ENCODE peak calls at places on chromosomes 1 and 21, in seven cellular contexts. L, E, F, D, W, N and P are unnamed samples.

GRCh38 chr1:215132156-215132555 is 49.6 kb downstream of the KCNK2 start:
- DNase-seq in L (no peak), F (no peak), D (no peak), N (no peak), W (peak), E (no peak), P (no peak)

GRCh38 chr1:202589190-202589680 is 121.0 kb downstream of the SYT2 start:
- DNase-seq in F (peak), W (peak), L (peak), N (no peak), D (peak), E (peak), P (no peak)

GRCh38 chr1:12478612-12478985 is 139.4 kb downstream of the DHRS3 start:
- DNase-seq in F (no peak), N (no peak), D (no peak), L (no peak), E (no peak), W (no peak), P (peak)

GRCh38 chr1:80640978-80641377 is 1159.8 kb upstream of the ADGRL2 start:
- DNase-seq in W (no peak), D (no peak), N (no peak), F (no peak), L (peak), E (no peak), P (no peak)

GRCh38 chr21:44462090-44462833 is 7.0 kb downstream of the LRRC3 start:
- DNase-seq in D (no peak), L (no peak), W (no peak), F (no peak), E (no peak), N (no peak), P (no peak)

GRCh38 chr1:92484472-92485373 is 2.0 kb downstream of the GFI1 start:
- DNase-seq in W (no peak), D (peak), L (peak), N (no peak), F (peak), E (peak), P (peak)

GRCh38 chr1:59136541-59137335 is 160.2 kb upstream of the FGGY start:
- DNase-seq in L (no peak), N (no peak), F (no peak), E (no peak), D (no peak), W (no peak), P (no peak)

GRCh38 chr1:218967836-218968235 is 205.8 kb upstream of the LYPLAL1 start:
- DNase-seq in D (no peak), N (no peak), W (peak), E (no peak), F (peak), L (no peak), P (no peak)

GRCh38 chr1:234955107-234955731 is 173.4 kb downstream of the TOMM20 start:
- DNase-seq in E (peak), N (no peak), D (no peak), F (peak), L (peak), W (peak), P (peak)

GRCh38 chr1:82388679-82389078 is 587.9 kb downstream of the ADGRL2 start:
- DNase-seq in D (peak), W (peak), L (no peak), N (no peak), F (no peak), E (no peak), P (no peak)

GRCh38 chr1:226064168-226064815 is 1.8 kb downstream of the H3-3A start:
- DNase-seq in N (no peak), L (peak), W (no peak), D (no peak), F (peak), E (peak), P (no peak)

DNA sequence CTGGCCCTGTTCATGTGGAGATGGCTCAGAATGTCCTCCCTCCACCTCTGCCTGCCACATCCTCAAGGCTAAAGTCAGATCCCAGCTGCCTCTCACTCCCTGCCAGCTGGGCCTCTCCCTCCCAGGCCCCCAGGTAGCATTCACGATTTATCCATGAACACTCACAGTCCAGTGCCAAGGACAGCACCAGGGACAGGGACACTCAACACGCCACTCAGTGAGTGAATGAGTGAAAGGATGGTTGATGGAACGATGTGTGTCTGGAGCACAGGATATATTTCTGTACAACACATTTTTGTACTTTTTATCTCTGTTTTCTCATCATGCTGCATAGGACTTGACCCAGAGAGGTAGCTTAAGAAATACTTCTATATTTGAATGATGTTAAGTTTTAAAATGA is 10.1 kb downstream of the CYP4A11 start:
- DNase-seq in L (no peak), F (no peak), W (no peak), D (no peak), E (no peak), N (no peak), P (no peak)
- H3K27ac ChIP-seq in L (no peak), F (no peak), W (no peak), D (no peak), E (no peak), N (no peak), P (no peak)

GRCh38 chr1:153532769-153533599 is 2.8 kb downstream of the S100A6 start:
- DNase-seq in N (peak), W (peak), L (peak), E (peak), F (peak), D (peak), P (peak)

GRCh38 chr1:153534933-153535663 is 693 bp downstream of the S100A6 start:
- DNase-seq in W (no peak), N (no peak), L (no peak), F (peak), D (no peak), E (peak), P (peak)

GRCh38 chr1:153534226-153534932 is 1.4 kb downstream of the S100A6 start:
- DNase-seq in W (peak), N (no peak), D (no peak), E (no peak), L (no peak), F (peak), P (no peak)

GRCh38 chr1:153532161-153532560 is 3.6 kb downstream of the S100A6 start:
- DNase-seq in N (no peak), L (no peak), D (no peak), W (no peak), F (no peak), E (no peak), P (no peak)

GRCh38 chr1:153533689-153534201 is 2.0 kb downstream of the S100A6 start:
- DNase-seq in F (peak), D (no peak), W (peak), E (no peak), N (no peak), L (no peak), P (peak)
- H3K27ac ChIP-seq in F (peak), D (no peak), W (peak), E (peak), N (peak), L (no peak), P (peak)

DNA sequence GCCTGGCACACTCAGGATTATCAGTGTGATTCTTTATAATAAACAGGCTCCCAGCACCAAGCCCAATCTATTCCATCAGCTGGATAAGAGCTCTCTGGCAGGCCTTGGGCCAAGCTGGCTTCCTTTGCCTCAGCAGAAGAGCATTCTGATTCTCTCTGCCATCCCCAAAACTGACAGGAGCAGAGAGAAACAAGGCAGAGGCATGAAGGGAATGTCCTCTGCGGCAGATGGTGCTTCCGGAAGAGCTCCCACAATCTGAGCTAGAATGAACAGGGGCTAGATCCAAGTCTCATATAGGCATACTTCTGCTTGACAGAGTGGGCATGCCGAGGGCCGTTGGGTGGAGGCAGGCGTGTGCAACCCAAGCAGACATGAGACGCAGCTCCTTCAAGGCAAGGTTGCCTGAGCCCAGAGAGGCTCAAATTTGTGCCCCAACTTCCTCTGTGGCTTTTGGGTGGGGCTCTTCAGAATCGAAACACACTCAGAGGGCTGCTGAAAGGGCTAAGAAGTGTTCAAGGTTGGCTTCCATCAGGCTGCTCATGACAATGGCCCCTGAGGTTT is 4.0 kb downstream of the CAPN2 start:
- DNase-seq in E (no peak), F (no peak), D (no peak), N (no peak), L (no peak), W (no peak), P (peak)
- H3K27ac ChIP-seq in E (peak), F (peak), D (no peak), N (no peak), L (no peak), W (peak), P (peak)

GRCh38 chr1:63640633-63641567 is 47.7 kb downstream of the PGM1 start:
- DNase-seq in F (no peak), E (no peak), L (no peak), N (no peak), W (no peak), D (no peak), P (no peak)

GRCh38 chr1:63643926-63644325 is 50.7 kb downstream of the PGM1 start:
- DNase-seq in F (no peak), L (no peak), D (peak), E (peak), N (no peak), W (no peak), P (no peak)

GRCh38 chr1:63643517-63643916 is 50.3 kb downstream of the PGM1 start:
- DNase-seq in D (no peak), L (no peak), E (no peak), W (no peak), F (no peak), N (no peak), P (no peak)

GRCh38 chr1:63641615-63642014 is 48.4 kb downstream of the PGM1 start:
- DNase-seq in N (no peak), E (no peak), W (no peak), L (no peak), D (no peak), F (no peak), P (no peak)

DNA sequence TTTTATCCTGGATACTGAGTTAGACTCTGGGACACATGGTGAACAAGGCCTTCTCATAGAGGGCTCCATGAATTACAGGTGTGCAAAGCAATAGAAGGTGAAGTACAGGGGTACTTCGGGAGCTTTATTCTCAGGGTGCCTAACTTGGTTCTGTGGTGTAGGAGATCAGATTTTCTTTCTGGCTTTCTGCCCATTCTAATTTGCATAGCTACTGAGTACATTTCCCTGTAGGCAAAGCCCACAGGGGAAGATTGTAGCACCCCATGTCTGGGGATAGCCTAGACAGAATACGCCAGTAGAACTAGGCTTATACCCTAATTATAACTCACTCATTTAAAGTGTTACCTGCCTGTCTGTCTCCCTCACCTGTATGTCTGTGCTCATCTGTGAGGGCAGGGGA is 49.7 kb downstream of the PGM1 start:
- DNase-seq in W (no peak), E (no peak), F (no peak), L (no peak), N (no peak), D (peak), P (no peak)
- H3K27ac ChIP-seq in W (no peak), E (no peak), F (no peak), L (no peak), N (no peak), D (peak), P (no peak)